ENCODE peak calls at places on chromosomes 16 and 17, in seven cellular contexts. One of them, this sample, is unnamed.

GRCh38 chr17:3724373-3725077 is 822 bp downstream of the HASPIN start:
- DNase-seq in stimulated activated CD4-positive, alpha-beta T cell treated with anti-CD3 and anti-CD28 coated beads, Interleukin-2, amount 100 ng/mL, for 48 hours: no peak
- DNase-seq in NCI-H2081: no peak
- DNase-seq in ACHN: no peak
- DNase-seq in H54: no peak
- DNase-seq in AG10803: no peak
- DNase-seq in fibroblast of the aortic adventitia: no peak
- DNase-seq in this sample: no peak

GRCh38 chr16:72875291-72876036 is 172.5 kb downstream of the ZFHX3 start:
- DNase-seq in stimulated activated CD4-positive, alpha-beta T cell treated with anti-CD3 and anti-CD28 coated beads, Interleukin-2, amount 100 ng/mL, for 48 hours: no peak
- DNase-seq in NCI-H2081: no peak
- DNase-seq in ACHN: no peak
- DNase-seq in H54: no peak
- DNase-seq in AG10803: no peak
- DNase-seq in fibroblast of the aortic adventitia: no peak
- DNase-seq in this sample: no peak

GRCh38 chr17:75124041-75124818 is 7.3 kb downstream of the NT5C start:
- DNase-seq in stimulated activated CD4-positive, alpha-beta T cell treated with anti-CD3 and anti-CD28 coated beads, Interleukin-2, amount 100 ng/mL, for 48 hours: peak; percentile 38
- DNase-seq in NCI-H2081: no peak
- DNase-seq in ACHN: peak; percentile 99
- DNase-seq in H54: peak; percentile 98
- DNase-seq in AG10803: no peak
- DNase-seq in fibroblast of the aortic adventitia: peak; percentile 43
- DNase-seq in this sample: peak; percentile 82

GRCh38 chr17:73645050-73645871 is 1.0 kb upstream of the SDK2 start:
- DNase-seq in stimulated activated CD4-positive, alpha-beta T cell treated with anti-CD3 and anti-CD28 coated beads, Interleukin-2, amount 100 ng/mL, for 48 hours: no peak
- DNase-seq in NCI-H2081: peak; percentile 82
- DNase-seq in ACHN: no peak
- DNase-seq in H54: no peak
- DNase-seq in AG10803: peak; percentile 32
- DNase-seq in fibroblast of the aortic adventitia: no peak
- DNase-seq in this sample: peak; percentile 68

GRCh38 chr17:41008811-41009210 is at the start of gene KRTAP3-1:
- DNase-seq in stimulated activated CD4-positive, alpha-beta T cell treated with anti-CD3 and anti-CD28 coated beads, Interleukin-2, amount 100 ng/mL, for 48 hours: no peak
- DNase-seq in NCI-H2081: no peak
- DNase-seq in ACHN: no peak
- DNase-seq in H54: no peak
- DNase-seq in AG10803: no peak
- DNase-seq in fibroblast of the aortic adventitia: no peak
- DNase-seq in this sample: no peak

GRCh38 chr17:64477849-64478248 is 19.0 kb downstream of the POLG2 start:
- DNase-seq in stimulated activated CD4-positive, alpha-beta T cell treated with anti-CD3 and anti-CD28 coated beads, Interleukin-2, amount 100 ng/mL, for 48 hours: no peak
- DNase-seq in NCI-H2081: no peak
- DNase-seq in ACHN: no peak
- DNase-seq in H54: no peak
- DNase-seq in AG10803: no peak
- DNase-seq in fibroblast of the aortic adventitia: no peak
- DNase-seq in this sample: no peak

GRCh38 chr17:48843172-48843900 is 12.5 kb downstream of the CALCOCO2 start:
- DNase-seq in stimulated activated CD4-positive, alpha-beta T cell treated with anti-CD3 and anti-CD28 coated beads, Interleukin-2, amount 100 ng/mL, for 48 hours: no peak
- DNase-seq in NCI-H2081: no peak
- DNase-seq in ACHN: no peak
- DNase-seq in H54: no peak
- DNase-seq in AG10803: peak; percentile 58
- DNase-seq in fibroblast of the aortic adventitia: no peak
- DNase-seq in this sample: no peak

GRCh38 chr16:54458923-54459322 is 172.3 kb upstream of the IRX3 start:
- DNase-seq in stimulated activated CD4-positive, alpha-beta T cell treated with anti-CD3 and anti-CD28 coated beads, Interleukin-2, amount 100 ng/mL, for 48 hours: no peak
- DNase-seq in NCI-H2081: no peak
- DNase-seq in ACHN: no peak
- DNase-seq in H54: no peak
- DNase-seq in AG10803: no peak
- DNase-seq in fibroblast of the aortic adventitia: no peak
- DNase-seq in this sample: no peak

GRCh38 chr16:67967183-67967955 is 1.1 kb downstream of the SLC12A4 start:
- DNase-seq in stimulated activated CD4-positive, alpha-beta T cell treated with anti-CD3 and anti-CD28 coated beads, Interleukin-2, amount 100 ng/mL, for 48 hours: no peak
- DNase-seq in NCI-H2081: no peak
- DNase-seq in ACHN: peak; percentile 24
- DNase-seq in H54: no peak
- DNase-seq in AG10803: peak; percentile 34
- DNase-seq in fibroblast of the aortic adventitia: peak; percentile 16
- DNase-seq in this sample: no peak

GRCh38 chr17:62933986-62934385 is 32.0 kb upstream of the TANC2 start:
- DNase-seq in stimulated activated CD4-positive, alpha-beta T cell treated with anti-CD3 and anti-CD28 coated beads, Interleukin-2, amount 100 ng/mL, for 48 hours: no peak
- DNase-seq in NCI-H2081: no peak
- DNase-seq in ACHN: no peak
- DNase-seq in H54: no peak
- DNase-seq in AG10803: peak; percentile 58
- DNase-seq in fibroblast of the aortic adventitia: no peak
- DNase-seq in this sample: no peak

This sample was measured in 8988T.